ENCODE peak calls at places on chromosomes 1 and 21, in eight cellular contexts. A, R, Q, N, H, V, L and M are unnamed samples.

GRCh38 chr1:58968360-58968952 is 184.6 kb upstream of the JUN start:
- DNase-seq in R (peak; percentile 62), Q (no peak), L (no peak), V (peak; percentile 76), A (no peak), N (peak; percentile 85), H (peak; percentile 63), M (peak; percentile 91)

GRCh38 chr1:230243583-230244377 is 176.7 kb downstream of the GALNT2 start:
- DNase-seq in N (no peak), L (peak; percentile 50), V (peak; percentile 61), Q (no peak), R (no peak), H (no peak), A (peak; percentile 56), M (no peak)

GRCh38 chr1:155126494-155127104 is 1.1 kb upstream of the EFNA1 start:
- DNase-seq in L (no peak), N (no peak), V (peak; percentile 68), H (peak; percentile 92), Q (peak; percentile 83), A (no peak), R (no peak), M (peak; percentile 92)

GRCh38 chr1:15346356-15347030 is 63.2 kb upstream of the EFHD2 start:
- DNase-seq in A (no peak), V (no peak), N (no peak), H (no peak), Q (no peak), R (no peak), L (no peak), M (no peak)

GRCh38 chr1:228334226-228334935 is 72.3 kb downstream of the TRIM11 start:
- DNase-seq in L (no peak), A (no peak), Q (no peak), R (peak; percentile 8), N (no peak), H (peak; percentile 44), V (no peak), M (no peak)

GRCh38 chr1:36880155-36881070 is 153.9 kb downstream of the GRIK3 start:
- DNase-seq in L (no peak), V (no peak), N (no peak), Q (no peak), R (no peak), A (no peak), H (peak; percentile 43), M (no peak)

GRCh38 chr1:71706030-71706671 is 576.2 kb downstream of the NEGR1 start:
- DNase-seq in A (no peak), Q (no peak), N (no peak), H (no peak), L (no peak), R (no peak), V (no peak), M (no peak)

GRCh38 chr21:44884059-44884458 is 10.6 kb upstream of the PTTG1IP start:
- DNase-seq in V (no peak), A (no peak), L (peak; percentile 18), R (no peak), N (peak; percentile 14), H (no peak), Q (no peak), M (no peak)

GRCh38 chr1:32954183-32954582 is 10.4 kb downstream of the RNF19B start:
- DNase-seq in V (peak; percentile 48), H (no peak), R (no peak), Q (no peak), A (peak; percentile 96), L (peak; percentile 95), N (no peak), M (no peak)

GRCh38 chr1:33349081-33349759 is 28.3 kb upstream of the A3GALT2 start:
- DNase-seq in Q (no peak), N (no peak), V (peak; percentile 63), H (peak; percentile 80), A (no peak), L (no peak), R (no peak), M (peak; percentile 64)

GRCh38 chr21:42156690-42157605 is 62.0 kb upstream of the ABCG1 start:
- DNase-seq in R (no peak), L (no peak), A (no peak), V (no peak), N (no peak), H (no peak), Q (peak; percentile 85), M (no peak)

GRCh38 chr1:19799233-19799876 is 361 bp downstream of the TMCO4 start:
- DNase-seq in V (peak; percentile 79), N (peak; percentile 56), Q (no peak), H (peak; percentile 87), A (peak; percentile 14), L (peak; percentile 9), R (peak; percentile 28), M (peak; percentile 75)

GRCh38 chr1:201191723-201192477 is 1.3 kb downstream of the IGFN1 start:
- DNase-seq in H (no peak), Q (no peak), L (peak; percentile 92), N (no peak), R (no peak), V (peak; percentile 95), A (peak; percentile 97), M (peak; percentile 56)

GRCh38 chr1:158931055-158931737 is at the start of gene PYHIN1:
- DNase-seq in R (no peak), L (no peak), H (no peak), V (no peak), N (no peak), Q (no peak), A (peak; percentile 28), M (no peak)
- H3K4me3 ChIP-seq in R (peak within 1 kb of the TSS; percentile 18), L (no peak within 1 kb of the TSS), H (peak within 1 kb of the TSS; percentile 34), V (no peak within 1 kb of the TSS), N (no peak within 1 kb of the TSS), Q (peak within 1 kb of the TSS; percentile 12), A (no peak within 1 kb of the TSS), M (no peak within 1 kb of the TSS)

GRCh38 chr1:1136547-1137230 is 20.8 kb upstream of the C1orf159 start:
- DNase-seq in A (no peak), L (no peak), H (peak; percentile 71), R (no peak), N (no peak), V (no peak), Q (no peak), M (no peak)
- H3K4me3 ChIP-seq in A (no peak overlapping the region), L (no peak overlapping the region), H (peak overlapping the region; percentile 40), R (peak overlapping the region; percentile 23), N (no peak overlapping the region), V (no peak overlapping the region), Q (peak overlapping the region; percentile 28), M (no peak overlapping the region)

GRCh38 chr1:104706631-104707147 is 957.0 kb downstream of the AMY1C start:
- DNase-seq in R (no peak), Q (no peak), V (peak; percentile 2), L (no peak), H (no peak), N (no peak), A (no peak), M (no peak)
- H3K4me3 ChIP-seq in R (no peak overlapping the region), Q (no peak overlapping the region), V (peak overlapping the region; percentile 57), L (no peak overlapping the region), H (no peak overlapping the region), N (no peak overlapping the region), A (no peak overlapping the region), M (no peak overlapping the region)

DNA sequence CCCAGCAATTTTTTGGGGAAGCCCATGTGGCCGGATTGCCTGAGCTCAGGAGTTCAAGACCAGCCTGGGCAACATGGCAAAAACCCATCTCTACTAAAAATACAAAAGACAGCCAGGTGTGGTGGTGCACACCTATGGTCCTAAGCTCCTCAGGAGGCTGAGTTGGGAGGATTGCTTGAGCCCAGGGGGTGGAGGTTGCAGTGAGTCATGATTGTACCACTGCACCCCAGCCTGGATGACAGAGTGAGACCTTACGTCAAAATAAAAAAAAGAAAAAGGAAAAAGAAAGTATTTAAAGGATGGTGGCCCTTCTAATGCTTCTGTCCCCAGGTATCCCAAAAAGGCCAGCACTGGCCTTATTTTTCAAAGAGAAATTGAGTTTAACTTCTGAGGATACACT is 1.7 kb downstream of the IKBKE start:
- DNase-seq in N (no peak), Q (no peak), L (no peak), R (no peak), A (no peak), H (no peak), V (no peak), M (no peak)
- H3K4me3 ChIP-seq in N (no peak overlapping the region), Q (no peak overlapping the region), L (no peak overlapping the region), R (no peak overlapping the region), A (no peak overlapping the region), H (no peak overlapping the region), V (peak overlapping the region; percentile 37), M (no peak overlapping the region)

DNA sequence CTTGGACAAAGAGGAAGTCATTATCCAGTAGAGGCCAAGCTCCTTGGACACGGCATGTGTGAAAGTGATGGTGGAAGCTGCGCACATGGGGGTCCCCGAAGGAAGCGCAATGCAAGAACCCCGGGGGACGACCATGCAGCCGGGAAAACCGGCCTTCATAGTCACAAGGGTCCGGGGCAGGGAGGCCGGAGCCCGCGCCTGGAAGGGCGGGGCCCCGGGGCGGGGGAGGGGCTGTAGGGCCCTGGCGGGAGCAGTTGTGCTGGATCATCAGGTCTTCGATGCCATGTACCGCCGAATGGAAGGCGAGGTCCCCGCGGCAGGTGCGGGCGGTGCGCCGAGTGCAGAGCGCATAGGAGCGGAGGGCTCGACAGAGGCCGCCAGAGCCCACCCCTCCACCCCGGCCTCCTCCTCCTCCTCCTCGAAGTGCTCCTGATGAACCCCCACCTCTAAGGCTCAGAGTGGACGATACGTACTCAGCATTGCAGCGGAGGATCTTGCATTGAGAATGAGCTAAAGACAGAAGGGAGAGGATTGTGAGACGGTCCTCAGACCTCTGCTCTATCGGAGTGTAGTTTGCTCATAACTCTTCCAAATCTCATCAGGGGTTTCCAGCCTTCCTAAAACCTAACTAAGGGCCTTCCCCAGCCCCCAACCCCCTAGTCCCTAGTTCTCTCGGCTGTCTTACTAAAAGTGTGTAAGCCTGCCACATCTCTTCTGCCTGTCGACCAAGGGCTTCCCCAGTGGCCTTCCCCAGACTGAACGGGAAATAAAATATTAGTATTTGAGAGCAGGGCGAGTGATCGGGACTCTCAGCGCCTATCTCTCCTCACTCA is 2.1 kb downstream of the HJV start:
- DNase-seq in Q (peak; percentile 53), R (no peak), A (no peak), H (no peak), L (no peak), N (no peak), V (no peak), M (no peak)
- H3K4me3 ChIP-seq in Q (peak overlapping the region; percentile 33), R (peak overlapping the region; percentile 20), A (no peak overlapping the region), H (peak overlapping the region; percentile 33), L (no peak overlapping the region), N (peak overlapping the region; percentile 31), V (no peak overlapping the region), M (no peak overlapping the region)

GRCh38 chr1:184389446-184389845 is 2.6 kb downstream of the C1orf21 start:
- DNase-seq in H (no peak), Q (no peak), A (peak; percentile 57), L (peak; percentile 34), N (no peak), V (peak; percentile 53), R (no peak), M (no peak)
- H3K4me3 ChIP-seq in H (peak overlapping the region; percentile 77), Q (peak overlapping the region; percentile 92), A (no peak overlapping the region), L (no peak overlapping the region), N (peak overlapping the region; percentile 98), V (no peak overlapping the region), R (no peak overlapping the region), M (no peak overlapping the region)

DNA sequence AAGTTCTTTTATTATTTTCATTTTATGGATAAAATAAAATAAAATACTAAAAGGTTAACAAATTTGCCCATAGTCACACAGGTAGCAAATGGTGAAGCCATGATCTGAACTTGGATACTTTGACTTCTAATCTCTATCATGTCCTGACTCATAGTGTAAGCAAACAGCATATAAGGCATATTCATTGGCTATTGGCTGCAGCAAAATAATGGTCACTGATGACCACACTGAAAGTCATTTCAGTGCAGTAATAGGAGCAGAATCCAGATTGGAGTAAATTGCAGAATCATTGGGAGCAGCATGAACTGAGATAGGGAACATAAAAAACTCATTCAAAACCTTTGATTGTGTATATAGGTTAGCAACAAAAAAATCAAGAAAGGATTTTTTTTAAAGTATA is 262.9 kb downstream of the PLA2G4A start:
- DNase-seq in A (peak; percentile 31), R (no peak), H (no peak), Q (no peak), V (peak; percentile 35), L (no peak), N (no peak), M (no peak)
- H3K4me3 ChIP-seq in A (no peak overlapping the region), R (no peak overlapping the region), H (no peak overlapping the region), Q (no peak overlapping the region), V (no peak overlapping the region), L (no peak overlapping the region), N (no peak overlapping the region), M (no peak overlapping the region)